ENCODE peak calls at places on chromosomes 12 and 14, in four cellular contexts. G, H, D and V are unnamed samples.
A peak's percentile ranks its signal among the peaks of the same experiment; 100 is the strongest.

GRCh38 chr14:37843969-37844607 is 248.7 kb downstream of the TTC6 start:
- DNase-seq in G (no peak), H (no peak), D (no peak), V (no peak)

GRCh38 chr14:65206448-65207096 is 104.3 kb upstream of the MAX start:
- DNase-seq in G (peak; percentile 58), H (no peak), D (no peak), V (no peak)

GRCh38 chr12:14454098-14454907 is 88.8 kb downstream of the ATF7IP start:
- DNase-seq in G (no peak), H (no peak), D (peak; percentile 70), V (peak; percentile 29)

GRCh38 chr12:132308311-132309161 is 20.9 kb downstream of the GALNT9 start:
- DNase-seq in G (no peak), H (no peak), D (no peak), V (no peak)

GRCh38 chr14:88592016-88592415 is 29.2 kb downstream of the ZC3H14 start:
- DNase-seq in G (peak; percentile 34), H (no peak), D (no peak), V (peak; percentile 24)

GRCh38 chr12:132477009-132477702 is 12.8 kb upstream of the FBRSL1 start:
- DNase-seq in G (no peak), H (no peak), D (no peak), V (peak; percentile 2)

GRCh38 chr14:52399886-52400599 is 85.9 kb downstream of the PTGER2 start:
- DNase-seq in G (peak; percentile 61), H (no peak), D (peak; percentile 17), V (no peak)

GRCh38 chr12:1519642-1520041 is 74.7 kb downstream of the FBXL14 start:
- DNase-seq in G (no peak), H (no peak), D (peak; percentile 38), V (no peak)

GRCh38 chr12:116818948-116819832 is 62.1 kb downstream of the HRK start:
- DNase-seq in G (peak; percentile 83), H (peak; percentile 92), D (peak; percentile 90), V (peak; percentile 33)

GRCh38 chr12:107320031-107320928 is 226.9 kb upstream of the CRY1 start:
- DNase-seq in G (no peak), H (peak; percentile 19), D (peak; percentile 61), V (no peak)

GRCh38 chr12:32400114-32400672 is 835 bp downstream of the FGD4 start:
- DNase-seq in G (no peak), H (no peak), D (peak; percentile 38), V (no peak)

GRCh38 chr12:116498471-116498870 is 60.7 kb upstream of the MAP1LC3B2 start:
- DNase-seq in G (no peak), H (no peak), D (no peak), V (peak; percentile 24)

GRCh38 chr14:61813101-61813596 is 50.9 kb downstream of the SNAPC1 start:
- DNase-seq in G (no peak), H (no peak), D (no peak), V (no peak)

GRCh38 chr12:30985814-30986452 is 59.4 kb downstream of the TSPAN11 start:
- DNase-seq in G (no peak), H (peak; percentile 61), D (peak; percentile 78), V (no peak)

GRCh38 chr14:73727181-73727580 is 13.0 kb upstream of the PNMA1 start:
- DNase-seq in G (no peak), H (no peak), D (no peak), V (no peak)

GRCh38 chr12:47360771-47361388 is 281.1 kb upstream of the AMIGO2 start:
- DNase-seq in G (no peak), H (no peak), D (no peak), V (no peak)

GRCh38 chr14:70931008-70931407 is 23.7 kb downstream of the PCNX1 start:
- DNase-seq in G (no peak), H (no peak), D (no peak), V (no peak)

GRCh38 chr12:121748571-121749265 is 36.2 kb downstream of the TMEM120B start:
- DNase-seq in G (peak; percentile 71), H (no peak), D (peak; percentile 61), V (peak; percentile 77)

GRCh38 chr12:75944097-75944904 is 87.3 kb downstream of the PHLDA1 start:
- DNase-seq in G (peak; percentile 55), H (no peak), D (no peak), V (peak; percentile 72)

GRCh38 chr12:49912846-49913245 is 9.1 kb upstream of the FAIM2 start:
- DNase-seq in G (no peak), H (no peak), D (no peak), V (no peak)

GRCh38 chr12:49911213-49911605 is 7.5 kb upstream of the FAIM2 start:
- DNase-seq in G (no peak), H (no peak), D (no peak), V (no peak)

GRCh38 chr12:49910331-49911212 is 6.9 kb upstream of the FAIM2 start:
- DNase-seq in G (no peak), H (no peak), D (no peak), V (no peak)

GRCh38 chr12:49909826-49910225 is 6.1 kb upstream of the FAIM2 start:
- DNase-seq in G (no peak), H (no peak), D (peak; percentile 70), V (peak; percentile 31)

GRCh38 chr12:49912345-49912744 is 8.6 kb upstream of the FAIM2 start:
- DNase-seq in G (no peak), H (peak; percentile 56), D (no peak), V (no peak)
- H3K4me3 ChIP-seq in G (no peak overlapping the region), H (no peak overlapping the region), D (no peak overlapping the region), V (no peak overlapping the region)

GRCh38 chr14:105999361-106000028 is 473.1 kb downstream of the TMEM121 start:
- DNase-seq in G (no peak), H (peak; percentile 63), D (no peak), V (no peak)
- TF ChIP-seq CTCF in G (peak; percentile 2), H (peak; percentile 8), D (peak; percentile 3), V (peak; percentile 46)

GRCh38 chr14:104797112-104798044 is 1.8 kb upstream of the AKT1 start:
- DNase-seq in G (no peak), H (peak; percentile 61), D (peak; percentile 77), V (no peak)
- H3K4me3 ChIP-seq in G (no peak overlapping the region), H (no peak overlapping the region), D (no peak overlapping the region), V (no peak overlapping the region)

GRCh38 chr12:112524676-112525425 is 106.1 kb downstream of the PTPN11 start:
- DNase-seq in G (no peak), H (no peak), D (no peak), V (peak; percentile 7)
- TF ChIP-seq CTCF in G (peak; percentile 7), H (no peak), D (peak; percentile 17), V (no peak)

GRCh38 chr12:52617403-52617785 is 965 bp downstream of the KRT73 start:
- DNase-seq in G (no peak), H (no peak), D (no peak), V (no peak)
- H3K4me3 ChIP-seq in G (no peak overlapping the region), H (no peak overlapping the region), D (no peak overlapping the region), V (no peak overlapping the region)

DNA sequence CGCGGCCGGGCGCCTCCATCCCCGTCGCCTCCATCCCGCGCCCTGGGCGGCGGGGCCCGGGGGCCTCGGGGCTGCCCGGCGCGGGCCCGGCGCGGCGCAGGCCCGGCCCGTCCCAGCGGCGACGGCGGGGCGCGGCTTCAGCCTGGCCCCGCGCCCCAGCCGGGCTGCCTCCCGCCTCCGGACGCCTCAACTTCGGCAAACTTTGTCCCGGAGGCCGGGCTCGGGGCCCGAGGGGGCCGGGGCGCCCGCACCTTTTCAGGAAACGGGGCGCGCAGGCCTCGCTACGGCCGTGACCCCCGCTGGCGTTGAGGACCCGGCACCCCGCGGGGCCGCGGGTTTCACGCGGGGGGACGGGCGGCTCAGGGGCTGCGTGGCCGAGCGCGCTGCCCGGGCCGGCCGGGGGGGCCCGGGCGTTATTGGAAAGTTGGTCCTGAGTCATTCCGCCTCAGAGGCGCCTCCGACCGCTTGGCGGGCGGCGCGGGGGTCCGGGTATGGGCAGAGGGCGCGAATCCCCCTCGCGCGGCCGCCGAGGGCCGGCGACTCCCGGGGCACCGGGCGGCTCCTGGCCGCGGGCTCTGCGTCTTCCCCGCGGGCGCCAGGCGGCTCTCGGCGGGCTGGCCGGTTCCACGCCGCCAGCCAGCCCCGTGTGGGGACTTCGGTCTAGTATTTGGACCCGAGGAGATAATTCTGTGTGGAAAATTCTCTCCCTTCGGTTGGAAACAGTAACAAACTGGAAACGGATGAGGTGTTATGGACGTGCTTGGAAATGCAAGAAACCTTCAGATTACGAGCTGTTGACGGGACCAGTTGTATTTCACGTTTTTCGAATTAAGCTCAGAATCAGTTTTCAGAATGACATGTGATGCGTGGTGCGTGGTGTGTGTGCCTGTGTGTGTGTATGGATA is 714 bp downstream of the TRAF3 start:
- DNase-seq in G (no peak), H (peak; percentile 27), D (peak; percentile 36), V (no peak)
- TF ChIP-seq CTCF in G (no peak), H (no peak), D (no peak), V (no peak)